ENCODE peak calls at places on chromosomes 7 and 10, in five cellular contexts. T is NB4, N is heart left ventricle, D is A549, I is testis. U is an unnamed sample.
A peak's percentile ranks its signal among the peaks of the same experiment; 100 is the strongest.

GRCh38 chr10:77771851-77772250 is 134.2 kb upstream of the KCNMA1 start:
- DNase-seq in T (no peak), N (no peak), D (no peak), I (no peak), U (no peak)

GRCh38 chr10:44973323-44974081 is 5.1 kb downstream of the DEPP1 start:
- DNase-seq in T (peak; percentile 63), N (no peak), D (no peak), I (no peak), U (no peak)

GRCh38 chr10:23694921-23695824 is 256.3 kb downstream of the OTUD1 start:
- DNase-seq in T (no peak), N (no peak), D (no peak), I (no peak), U (no peak)

GRCh38 chr7:24727165-24728120 is 29.8 kb downstream of the GSDME start:
- DNase-seq in T (peak; percentile 33), N (no peak), D (no peak), I (no peak), U (no peak)

GRCh38 chr10:79065091-79065551 is 3.6 kb upstream of the ZMIZ1 start:
- DNase-seq in T (no peak), N (no peak), D (no peak), I (no peak), U (no peak)

GRCh38 chr10:20912969-20913368 is 15.9 kb upstream of the NEBL start:
- DNase-seq in T (no peak), N (no peak), D (no peak), I (no peak), U (no peak)

GRCh38 chr10:4684434-4684833 is 141.6 kb upstream of the AKR1E2 start:
- DNase-seq in T (no peak), N (no peak), D (no peak), I (no peak), U (no peak)

GRCh38 chr7:23471090-23471859 is 984 bp upstream of the IGF2BP3 start:
- DNase-seq in T (peak; percentile 98), N (no peak), D (peak; percentile 80), I (no peak), U (peak; percentile 92)

GRCh38 chr10:125707852-125708468 is 11.5 kb upstream of the EDRF1 start:
- DNase-seq in T (peak; percentile 26), N (no peak), D (peak; percentile 80), I (no peak), U (no peak)

GRCh38 chr7:158017226-158018060 is 570.2 kb downstream of the PTPRN2 start:
- DNase-seq in T (peak; percentile 36), N (peak; percentile 31), D (no peak), I (no peak), U (no peak)

GRCh38 chr7:141563956-141564623 is 12.9 kb downstream of the AGK start:
- DNase-seq in T (peak; percentile 58), N (no peak), D (no peak), I (no peak), U (peak; percentile 30)

GRCh38 chr10:131889755-131890154 is 11.1 kb upstream of the PPP2R2D start:
- DNase-seq in T (no peak), N (no peak), D (no peak), I (no peak), U (no peak)

GRCh38 chr10:116868722-116869121 is 19.4 kb downstream of the ENO4 start:
- DNase-seq in T (no peak), N (no peak), D (no peak), I (no peak), U (no peak)

GRCh38 chr7:34357946-34358345 is 300.1 kb upstream of the NPSR1 start:
- DNase-seq in T (no peak), N (no peak), D (no peak), I (no peak), U (no peak)

DNA sequence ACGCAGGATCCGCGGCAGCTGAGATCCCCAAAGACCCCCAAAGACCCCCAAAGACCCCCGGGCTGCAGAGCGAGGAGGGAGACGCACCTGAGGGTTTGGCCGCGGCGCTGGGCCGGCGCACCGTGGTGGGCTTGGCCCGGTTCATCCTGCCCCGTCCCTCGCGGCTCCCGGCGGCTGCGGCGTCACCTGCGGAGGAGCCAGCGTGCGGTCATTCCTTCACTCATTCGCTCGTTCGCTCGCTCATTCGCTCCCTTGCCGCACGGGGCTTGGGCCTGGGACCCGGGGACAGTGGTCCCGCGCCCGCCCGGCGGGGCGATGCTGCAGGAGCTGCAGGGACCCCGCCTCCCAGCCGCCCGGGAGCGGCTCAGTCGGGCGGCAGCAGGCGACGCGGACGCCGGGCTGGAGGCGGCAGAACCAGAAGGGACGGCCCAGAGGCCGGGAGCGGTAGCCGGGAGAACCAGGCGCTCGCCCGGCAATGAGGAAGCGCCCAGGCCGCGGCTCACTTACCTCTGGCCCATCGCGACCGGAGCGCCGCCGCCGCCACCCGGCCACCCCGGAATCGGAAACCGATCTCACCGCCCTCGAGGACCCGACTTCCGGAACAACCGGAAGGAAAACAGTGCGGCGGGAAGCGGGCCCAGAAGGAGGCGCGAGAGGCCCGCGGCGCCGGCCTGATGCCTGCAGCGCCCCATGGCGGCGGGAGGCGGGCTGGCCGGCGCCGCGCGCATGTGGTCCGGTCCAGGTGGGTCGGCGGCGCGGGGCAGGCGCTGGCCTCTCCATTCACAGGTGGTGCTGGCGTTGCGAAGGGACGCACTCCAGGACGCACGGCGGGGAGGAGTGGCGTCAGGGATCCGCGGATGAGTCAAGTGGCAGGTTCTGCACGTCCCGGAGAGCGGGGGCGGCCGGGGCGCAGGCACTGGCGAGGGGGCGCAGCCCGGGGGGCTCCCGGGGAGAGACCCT is at the start of gene INTS1:
- DNase-seq in T (peak; percentile 98), N (peak; percentile 95), D (peak; percentile 85), I (peak; percentile 95), U (peak; percentile 94)
- TF ChIP-seq POLR2A in T (peak; percentile 72), N (no peak), D (peak; percentile 9), I (no peak), U (peak; percentile 68)

GRCh38 chr10:58384999-58385783 is at the start of gene TFAM:
- DNase-seq in T (peak; percentile 97), N (peak; percentile 98), D (peak; percentile 92), I (peak; percentile 94), U (peak; percentile 92)
- TF ChIP-seq POLR2A in T (peak; percentile 99), N (no peak), D (peak; percentile 91), I (no peak), U (peak; percentile 85)

GRCh38 chr7:100356416-100357068 is 1.4 kb upstream of the PILRB start:
- DNase-seq in T (peak; percentile 39), N (peak; percentile 28), D (no peak), I (no peak), U (no peak)
- TF ChIP-seq POLR2A in T (no peak), N (no peak), D (no peak), I (no peak), U (no peak)

DNA sequence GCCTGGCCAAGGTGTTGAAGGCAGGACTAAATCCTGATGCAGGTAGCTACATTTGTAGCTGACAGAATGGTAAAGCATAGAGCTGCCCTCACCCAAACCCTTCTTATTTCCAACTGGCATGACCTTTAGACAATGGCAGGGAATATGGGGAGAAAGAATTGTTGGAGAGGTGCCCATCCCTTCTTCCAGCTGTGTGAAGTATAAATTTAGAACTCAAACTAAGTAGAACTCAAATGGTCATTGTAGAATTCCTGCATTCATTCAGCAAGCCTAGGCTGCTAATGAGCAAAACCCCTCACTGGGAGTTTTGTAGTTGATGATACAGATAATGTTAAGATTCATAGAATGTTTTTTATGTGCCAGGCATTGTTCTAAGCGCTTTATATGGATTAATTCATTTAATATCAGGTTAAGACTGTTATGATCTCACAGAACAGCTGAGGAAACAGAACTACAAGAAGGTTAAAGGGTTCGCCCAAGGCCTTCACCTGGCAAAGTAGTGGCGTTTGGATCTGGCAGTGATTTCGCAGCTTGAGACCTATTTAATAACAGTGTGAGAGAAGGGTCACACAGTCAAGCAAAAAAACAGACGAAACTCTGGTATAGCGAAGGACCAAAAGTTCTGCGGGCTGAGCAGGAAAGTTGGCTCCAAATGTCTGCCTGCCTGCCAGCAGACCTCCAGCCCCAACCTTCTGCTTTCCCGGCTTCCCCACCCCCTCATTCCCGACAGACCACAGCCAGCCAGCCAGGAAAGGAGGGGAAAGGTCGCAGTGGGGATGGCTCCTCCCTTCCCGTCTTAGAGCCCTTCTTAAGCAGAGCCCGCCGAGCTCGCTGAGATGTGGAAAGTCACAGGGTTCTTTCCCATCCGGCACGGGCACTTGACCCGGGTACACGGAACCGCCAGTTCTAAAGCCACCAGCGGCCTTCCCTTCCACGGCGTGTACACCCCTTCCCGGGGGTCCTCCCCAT is 1.6 kb upstream of the HILPDA start:
- DNase-seq in T (no peak), N (peak; percentile 91), D (no peak), I (peak; percentile 90), U (no peak)
- TF ChIP-seq POLR2A in T (no peak), N (no peak), D (no peak), I (no peak), U (no peak)

GRCh38 chr10:68074775-68075549 is at the start of gene HERC4:
- DNase-seq in T (peak; percentile 96), N (peak; percentile 97), D (peak; percentile 87), I (peak; percentile 95), U (peak; percentile 96)
- TF ChIP-seq POLR2A in T (peak; percentile 76), N (no peak), D (peak; percentile 57), I (no peak), U (peak; percentile 72)

DNA sequence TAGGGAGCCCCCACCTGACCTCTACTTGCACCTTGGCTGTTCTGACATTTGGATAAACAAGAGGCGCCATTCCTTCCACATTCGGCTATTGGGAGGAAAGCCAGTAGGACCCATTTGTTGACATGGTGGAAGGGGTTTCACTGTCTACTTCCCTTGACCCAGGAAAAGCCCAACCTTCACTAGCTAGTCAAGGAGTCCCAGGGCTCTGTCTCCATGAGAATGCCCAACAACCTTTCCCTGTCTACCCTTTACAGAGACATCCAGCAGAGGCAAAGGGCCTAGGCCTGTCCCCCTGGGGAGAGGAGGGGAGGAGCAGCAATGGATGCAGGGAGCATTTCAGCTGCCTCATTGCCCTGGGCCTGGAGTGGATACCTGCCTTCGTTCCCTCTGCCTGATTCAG is 136.1 kb downstream of the NEURL1 start:
- DNase-seq in T (no peak), N (no peak), D (no peak), I (no peak), U (no peak)
- TF ChIP-seq POLR2A in T (no peak), N (no peak), D (no peak), I (no peak), U (no peak)

DNA sequence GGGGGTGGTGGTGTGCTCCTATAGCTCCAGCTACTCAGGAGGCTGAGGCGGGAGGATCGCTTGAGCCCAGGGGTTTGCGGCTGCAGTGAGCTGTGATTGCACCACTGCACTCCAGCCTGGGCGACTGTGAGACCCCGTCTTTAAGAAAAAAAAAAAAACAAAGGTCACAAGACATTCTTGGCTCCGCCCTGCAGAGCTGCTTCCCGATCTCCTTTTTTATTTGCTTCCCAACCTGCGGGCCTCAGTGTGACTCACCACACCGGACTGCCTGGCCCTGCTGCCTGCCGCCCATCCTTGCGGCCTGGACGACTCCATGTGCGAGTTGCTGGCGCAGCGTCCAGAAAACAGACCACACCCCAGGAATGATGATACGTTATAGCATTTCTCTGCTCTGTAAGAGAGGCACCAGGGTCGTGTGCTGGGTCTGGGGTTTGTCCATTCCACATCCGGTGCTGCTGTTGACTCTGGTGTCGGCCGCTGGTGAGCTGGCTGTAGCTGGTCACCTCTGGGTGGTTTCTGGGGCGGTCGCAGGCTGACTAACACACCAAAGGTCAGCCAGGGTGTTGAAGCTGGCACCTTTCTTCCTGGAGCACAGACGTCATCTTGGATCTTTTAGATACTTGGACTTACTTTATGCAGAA is 123.6 kb downstream of the TCF7L2 start:
- DNase-seq in T (no peak), N (peak; percentile 79), D (peak; percentile 92), I (no peak), U (no peak)
- TF ChIP-seq POLR2A in T (no peak), N (no peak), D (no peak), I (no peak), U (no peak)